ENCODE peak calls at places on chromosomes 11 and 22, in four cellular contexts. G is adrenal gland, U is IMR-90, A is body of pancreas. F is an unnamed sample.

GRCh38 chr11:3134218-3134621 is 30.9 kb downstream of the OSBPL5 start:
- DNase-seq in A (no peak), U (no peak), G (no peak), F (peak; percentile 10)

GRCh38 chr22:29396126-29396525 is 7.8 kb upstream of the AP1B1 start:
- DNase-seq in U (no peak), G (no peak), A (peak; percentile 65), F (no peak)

GRCh38 chr22:30299322-30299721 is 10.0 kb upstream of the CASTOR1 start:
- DNase-seq in G (no peak), A (no peak), U (no peak), F (no peak)

GRCh38 chr11:79167510-79168188 is 273.2 kb downstream of the TENM4 start:
- DNase-seq in A (no peak), G (no peak), U (peak; percentile 37), F (no peak)

GRCh38 chr11:61480936-61481335 is 27.6 kb upstream of the LRRC10B start:
- DNase-seq in G (no peak), A (no peak), U (no peak), F (no peak)

GRCh38 chr11:69447786-69448185 is 33.7 kb upstream of the LINC01488 start:
- DNase-seq in U (no peak), A (no peak), G (no peak), F (no peak)

GRCh38 chr11:34278708-34279297 is 79.0 kb downstream of the ABTB2 start:
- DNase-seq in U (no peak), G (no peak), A (no peak), F (no peak)

GRCh38 chr11:73085189-73085875 is 56.8 kb downstream of the FCHSD2 start:
- DNase-seq in U (peak; percentile 63), G (peak; percentile 10), A (no peak), F (peak; percentile 41)

GRCh38 chr11:18061351-18061750 is 15.3 kb upstream of the TPH1 start:
- DNase-seq in G (no peak), A (no peak), U (no peak), F (no peak)

GRCh38 chr11:74380746-74381439 is 17.3 kb downstream of the PGM2L1 start:
- DNase-seq in G (peak; percentile 7), U (no peak), A (peak; percentile 40), F (no peak)

GRCh38 chr11:59706518-59707285 is 6.9 kb downstream of the OR10V1 start:
- DNase-seq in A (no peak), U (peak; percentile 88), G (no peak), F (no peak)

GRCh38 chr11:13119928-13120520 is 110.9 kb downstream of the RASSF10 start:
- DNase-seq in G (no peak), U (no peak), A (no peak), F (no peak)

GRCh38 chr11:130070829-130071205 is 1.1 kb downstream of the APLP2 start:
- DNase-seq in U (peak; percentile 36), G (peak; percentile 36), A (no peak), F (no peak)

GRCh38 chr22:16957781-16958180 is 50.2 kb downstream of the GAB4 start:
- DNase-seq in U (no peak), G (no peak), A (no peak), F (no peak)

GRCh38 chr11:133894956-133895549 is 49.7 kb upstream of the SPATA19 start:
- DNase-seq in G (no peak), A (no peak), U (no peak), F (no peak)

GRCh38 chr11:118876261-118876660 is 7.4 kb upstream of the CXCR5 start:
- DNase-seq in A (no peak), U (no peak), G (no peak), F (no peak)

GRCh38 chr22:20298110-20298802 is 21.6 kb downstream of the DGCR6L start:
- DNase-seq in A (no peak), U (no peak), G (no peak), F (no peak)

GRCh38 chr11:84899134-84899533 is 728.0 kb downstream of the DLG2 start:
- DNase-seq in U (no peak), A (no peak), G (no peak), F (no peak)

GRCh38 chr22:35627267-35628041 is 10.3 kb upstream of the MB start:
- DNase-seq in U (peak; percentile 90), G (peak; percentile 87), A (peak; percentile 87), F (no peak)

GRCh38 chr11:87236368-87236767 is 198.6 kb downstream of the TMEM135 start:
- DNase-seq in U (peak; percentile 35), A (no peak), G (no peak), F (no peak)

GRCh38 chr11:77821349-77821851 is 456 bp downstream of the AAMDC start:
- DNase-seq in A (peak; percentile 26), U (peak; percentile 40), G (peak; percentile 47), F (no peak)

GRCh38 chr11:33406241-33406640 is 149.1 kb downstream of the HIPK3 start:
- DNase-seq in A (no peak), G (no peak), U (no peak), F (no peak)

GRCh38 chr11:74462631-74463030 is 4.7 kb downstream of the KCNE3 start:
- DNase-seq in G (no peak), A (no peak), U (no peak), F (no peak)

GRCh38 chr22:31526275-31526674 is 29.9 kb downstream of the SFI1 start:
- DNase-seq in U (no peak), G (no peak), A (no peak), F (no peak)

GRCh38 chr11:77170107-77170506 is 42.1 kb downstream of the MYO7A start:
- DNase-seq in U (no peak), A (no peak), G (no peak), F (no peak)

GRCh38 chr11:44453871-44454270 is 111.6 kb upstream of the CD82 start:
- DNase-seq in G (no peak), U (no peak), A (no peak), F (no peak)

GRCh38 chr11:13216019-13217006 is 61.3 kb upstream of the BMAL1 start:
- DNase-seq in G (peak; percentile 80), U (peak; percentile 98), A (no peak), F (no peak)

GRCh38 chr11:95067042-95067827 is 516 bp downstream of the SRSF8 start:
- DNase-seq in G (peak; percentile 87), U (peak; percentile 72), A (peak; percentile 85), F (peak; percentile 83)

GRCh38 chr11:122046846-122047245 is 69.2 kb downstream of the BLID start:
- DNase-seq in U (peak; percentile 96), G (no peak), A (no peak), F (no peak)

GRCh38 chr11:122593473-122594420 is 61.8 kb upstream of the UBASH3B start:
- DNase-seq in A (no peak), U (no peak), G (no peak), F (no peak)

GRCh38 chr11:86938900-86939880 is 16.0 kb downstream of the FZD4 start:
- DNase-seq in G (no peak), A (no peak), U (peak; percentile 68), F (no peak)

GRCh38 chr11:129894281-129895125 is 875 bp downstream of the NFRKB start:
- DNase-seq in U (peak; percentile 3), A (no peak), G (no peak), F (no peak)

GRCh38 chr22:44360686-44361381 is 48.1 kb upstream of the SHISAL1 start:
- DNase-seq in G (no peak), A (no peak), U (peak; percentile 80), F (no peak)

GRCh38 chr22:22839570-22840314 is 47.9 kb upstream of the IGLL5 start:
- DNase-seq in A (no peak), G (no peak), U (no peak), F (no peak)

GRCh38 chr22:17897411-17897810 is 123.1 kb upstream of the BID start:
- DNase-seq in A (no peak), G (no peak), U (no peak), F (no peak)

GRCh38 chr22:36447634-36448033 is 33.8 kb downstream of the TXN2 start:
- DNase-seq in G (no peak), U (no peak), A (no peak), F (no peak)

GRCh38 chr22:23147632-23148387 is 2.5 kb downstream of the RAB36 start:
- DNase-seq in A (peak; percentile 37), U (peak; percentile 90), G (no peak), F (no peak)

GRCh38 chr11:72740060-72740424 is 12.2 kb downstream of the ARAP1 start:
- DNase-seq in U (no peak), A (no peak), G (no peak), F (no peak)

GRCh38 chr22:49958961-49959781 is 1.4 kb upstream of the PIM3 start:
- DNase-seq in U (no peak), A (peak; percentile 40), G (no peak), F (no peak)
- H3K4me1 ChIP-seq in U (peaks cover 24% of the 10 kb centered on the region), A (peaks cover 57% of the 10 kb centered on the region), G (peaks cover 30% of the 10 kb centered on the region), F (peaks cover 37% of the 10 kb centered on the region)

DNA sequence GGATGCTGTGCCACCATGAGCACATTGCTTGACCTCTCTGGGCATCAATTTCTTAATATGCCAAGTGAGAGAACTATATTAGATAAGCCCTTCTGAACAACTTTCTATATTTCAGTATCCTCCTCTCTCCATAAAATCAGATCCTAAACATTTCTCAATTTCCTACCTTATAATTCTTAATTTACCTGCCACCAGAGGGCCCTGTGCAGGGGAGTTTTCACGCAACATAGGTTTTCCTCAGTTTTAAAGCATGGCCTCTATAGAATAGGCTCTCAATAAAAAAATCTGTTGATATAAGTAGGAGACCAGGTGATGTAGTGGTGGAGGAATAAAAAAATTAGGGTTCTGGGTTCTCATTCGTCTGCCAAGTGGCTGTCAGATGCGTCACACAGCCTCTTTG is 83.7 kb upstream of the DBX1 start:
- DNase-seq in G (no peak), A (no peak), U (no peak), F (no peak)
- TF ChIP-seq CTCF in G (no peak), A (no peak), U (no peak), F (no peak)

GRCh38 chr11:82900277-82901164 is at the start of gene PRCP:
- DNase-seq in G (peak; percentile 97), A (peak; percentile 94), U (peak; percentile 85), F (peak; percentile 93)
- TF ChIP-seq POLR2A in G (peak; percentile 97), A (peak; percentile 79), U (peak; percentile 63), F (peak; percentile 74)

DNA sequence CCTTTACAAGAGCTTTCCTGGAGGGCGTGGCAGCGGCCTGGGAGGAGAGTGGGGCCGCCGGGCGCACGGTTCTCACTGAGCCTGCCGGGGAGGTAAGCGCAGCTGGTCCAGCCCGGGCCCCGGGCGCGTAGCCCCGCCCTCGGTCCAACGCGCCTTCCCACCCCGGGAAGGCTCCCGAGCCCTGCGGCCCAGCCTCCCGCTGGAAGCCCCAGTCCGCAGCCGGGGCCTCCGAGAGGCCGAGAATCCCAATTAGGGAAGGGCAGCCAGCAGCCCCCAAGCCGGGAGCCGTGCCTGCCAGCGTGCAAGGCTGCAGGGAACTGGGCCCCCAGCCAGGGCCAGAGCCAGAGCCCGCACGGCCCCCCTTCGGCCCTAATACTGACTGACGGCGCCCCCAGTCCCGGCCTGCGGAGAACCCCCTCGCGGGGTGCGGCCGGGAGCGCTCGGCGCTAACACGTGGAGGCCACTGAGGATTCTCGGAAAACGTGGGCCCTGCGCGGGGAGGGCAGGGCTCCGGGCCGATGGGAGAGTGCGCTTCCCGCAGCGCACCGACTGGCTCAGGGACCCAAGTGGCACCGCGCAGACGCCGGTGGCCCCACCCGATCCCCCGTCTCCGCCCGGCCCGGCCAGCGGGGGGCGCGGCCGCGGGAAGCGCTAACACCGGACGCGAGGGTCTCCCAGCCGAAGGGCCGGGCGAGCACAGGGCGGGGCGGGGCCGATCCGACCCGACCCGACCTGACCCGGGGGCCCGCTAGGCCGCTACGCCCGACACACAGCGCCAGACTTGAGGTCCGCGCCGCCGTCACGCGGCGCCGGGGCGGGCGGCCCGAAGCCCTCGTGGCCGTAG is 5.7 kb downstream of the ZFTA start:
- DNase-seq in A (peak; percentile 43), U (no peak), G (peak; percentile 68), F (no peak)
- H3K4me1 ChIP-seq in A (peaks cover 45% of the 10 kb centered on the region), U (peaks cover 9% of the 10 kb centered on the region), G (peaks cover 41% of the 10 kb centered on the region), F (peaks cover 18% of the 10 kb centered on the region)